ENCODE peak calls at places on chromosomes 2 and 18, in seven cellular contexts. K is HT-29; X is NCI-H82; M is stimulated activated CD8-positive, alpha-beta memory T cell treated with anti-CD3 and anti-CD28 coated beads, Interleukin-2, amount 100 ng/mL, for 48 hours; V is nephron progenitor cell; W is posterior cingulate gyrus; U is NCI-H1105. S is an unnamed sample.

GRCh38 chr2:238701066-238701906 is 146.6 kb upstream of the TWIST2 start:
- DNase-seq in K (no peak), X (no peak), M (no peak), V (no peak), W (no peak), U (no peak), S (no peak)

GRCh38 chr18:7647500-7647899 is 80.4 kb downstream of the PTPRM start:
- DNase-seq in K (no peak), X (no peak), M (no peak), V (no peak), W (no peak), U (no peak), S (no peak)

GRCh38 chr2:226903179-226903578 is 67.3 kb downstream of the RHBDD1 start:
- DNase-seq in K (no peak), X (no peak), M (no peak), V (no peak), W (no peak), U (no peak), S (no peak)

GRCh38 chr2:129721841-129722240 is 257.6 kb upstream of the RAB6C start:
- DNase-seq in K (no peak), X (no peak), M (no peak), V (no peak), W (no peak), U (no peak), S (no peak)

GRCh38 chr2:26033270-26033768 is 565 bp upstream of the RAB10 start:
- DNase-seq in K (peak), X (peak), M (no peak), V (peak), W (peak), U (peak), S (peak)

GRCh38 chr18:72692086-72692485 is 147.9 kb upstream of the CBLN2 start:
- DNase-seq in K (no peak), X (no peak), M (no peak), V (peak), W (no peak), U (peak), S (peak)

GRCh38 chr18:34773961-34774754 is 64.1 kb downstream of the DTNA start:
- DNase-seq in K (no peak), X (no peak), M (no peak), V (no peak), W (peak), U (peak), S (no peak)

GRCh38 chr2:241788572-241788971 is 11.9 kb downstream of the GAL3ST2 start:
- DNase-seq in K (no peak), X (no peak), M (peak), V (no peak), W (no peak), U (no peak), S (no peak)

GRCh38 chr18:77006305-77007175 is 126.0 kb downstream of the MBP start:
- DNase-seq in K (no peak), X (no peak), M (no peak), V (no peak), W (no peak), U (no peak), S (no peak)

GRCh38 chr2:135790423-135790822 is 46.6 kb downstream of the LCT start:
- DNase-seq in K (no peak), X (no peak), M (no peak), V (no peak), W (no peak), U (no peak), S (no peak)

S was measured in mesendoderm.